ENCODE peak calls at places on chromosomes 13 and 19, in six cellular contexts. One of them, this sample, is unnamed.

GRCh38 chr13:77919351-77920294 is 992 bp upstream of the EDNRB start:
- DNase-seq in caudate nucleus: no peak
- DNase-seq in A549: no peak
- DNase-seq in mesenchymal stem cell: peak
- DNase-seq in anterior cingulate cortex: peak
- DNase-seq in WTC11: peak
- DNase-seq in this sample: peak

GRCh38 chr13:62320731-62321130 is 905.1 kb upstream of the PCDH20 start:
- DNase-seq in A549: no peak
- DNase-seq in mesenchymal stem cell: no peak
- DNase-seq in anterior cingulate cortex: no peak
- DNase-seq in WTC11: no peak
- DNase-seq in caudate nucleus: no peak
- DNase-seq in this sample: no peak

GRCh38 chr19:16161848-16162247 is 11.5 kb downstream of the CIB3 start:
- DNase-seq in A549: peak
- DNase-seq in caudate nucleus: no peak
- DNase-seq in WTC11: no peak
- DNase-seq in mesenchymal stem cell: peak
- DNase-seq in anterior cingulate cortex: no peak
- DNase-seq in this sample: no peak

GRCh38 chr19:12833747-12834417 is 497 bp downstream of the RTBDN start:
- DNase-seq in A549: no peak
- DNase-seq in anterior cingulate cortex: peak
- DNase-seq in caudate nucleus: no peak
- DNase-seq in WTC11: peak
- DNase-seq in mesenchymal stem cell: no peak
- DNase-seq in this sample: no peak

GRCh38 chr19:8335343-8336071 is 7.6 kb downstream of the KANK3 start:
- DNase-seq in mesenchymal stem cell: no peak
- DNase-seq in caudate nucleus: no peak
- DNase-seq in A549: peak
- DNase-seq in WTC11: peak
- DNase-seq in anterior cingulate cortex: no peak
- DNase-seq in this sample: no peak

GRCh38 chr19:42117076-42117475 is 15.2 kb downstream of the POU2F2 start:
- DNase-seq in A549: no peak
- DNase-seq in anterior cingulate cortex: no peak
- DNase-seq in caudate nucleus: no peak
- DNase-seq in mesenchymal stem cell: no peak
- DNase-seq in WTC11: no peak
- DNase-seq in this sample: no peak

GRCh38 chr13:114140909-114141255 is 8.5 kb upstream of the RASA3 start:
- DNase-seq in WTC11: peak
- DNase-seq in A549: no peak
- DNase-seq in mesenchymal stem cell: no peak
- DNase-seq in anterior cingulate cortex: no peak
- DNase-seq in caudate nucleus: no peak
- DNase-seq in this sample: no peak

GRCh38 chr13:39516140-39516539 is 86.9 kb downstream of the LHFPL6 start:
- DNase-seq in WTC11: no peak
- DNase-seq in anterior cingulate cortex: no peak
- DNase-seq in caudate nucleus: no peak
- DNase-seq in mesenchymal stem cell: no peak
- DNase-seq in A549: no peak
- DNase-seq in this sample: peak

GRCh38 chr19:11361037-11361770 is 6.0 kb downstream of the PLPPR2 start:
- DNase-seq in A549: no peak
- DNase-seq in anterior cingulate cortex: no peak
- DNase-seq in WTC11: peak
- DNase-seq in caudate nucleus: no peak
- DNase-seq in mesenchymal stem cell: no peak
- DNase-seq in this sample: no peak

GRCh38 chr13:78100481-78100880 is 181.8 kb upstream of the EDNRB start:
- DNase-seq in A549: no peak
- DNase-seq in anterior cingulate cortex: no peak
- DNase-seq in mesenchymal stem cell: no peak
- DNase-seq in caudate nucleus: no peak
- DNase-seq in WTC11: no peak
- DNase-seq in this sample: no peak

GRCh38 chr13:26412263-26412662 is 145.2 kb upstream of the WASF3 start:
- DNase-seq in WTC11: no peak
- DNase-seq in anterior cingulate cortex: no peak
- DNase-seq in A549: no peak
- DNase-seq in mesenchymal stem cell: no peak
- DNase-seq in caudate nucleus: no peak
- DNase-seq in this sample: peak